ENCODE peak calls at places on chromosomes 16 and 17, in seven cellular contexts. One of them, this sample, is unnamed.

GRCh38 chr17:56629450-56630187 is 36.1 kb downstream of the NOG start:
- DNase-seq in stomach: no peak
- DNase-seq in A549: peak
- DNase-seq in HepG2: peak
- DNase-seq in NB4: peak
- DNase-seq in heart left ventricle: no peak
- DNase-seq in tibial nerve: no peak
- DNase-seq in this sample: no peak

GRCh38 chr16:71499775-71500364 is 10.7 kb upstream of the ZNF19 start:
- DNase-seq in stomach: no peak
- DNase-seq in A549: peak
- DNase-seq in HepG2: peak
- DNase-seq in NB4: peak
- DNase-seq in heart left ventricle: peak
- DNase-seq in tibial nerve: no peak
- DNase-seq in this sample: peak

GRCh38 chr16:70809392-70810060 is 8.6 kb upstream of the VAC14 start:
- DNase-seq in stomach: no peak
- DNase-seq in A549: no peak
- DNase-seq in HepG2: no peak
- DNase-seq in NB4: no peak
- DNase-seq in heart left ventricle: no peak
- DNase-seq in tibial nerve: no peak
- DNase-seq in this sample: no peak

GRCh38 chr17:61219460-61219859 is 180.2 kb upstream of the TBX2 start:
- DNase-seq in stomach: no peak
- DNase-seq in A549: no peak
- DNase-seq in HepG2: no peak
- DNase-seq in NB4: no peak
- DNase-seq in heart left ventricle: peak
- DNase-seq in tibial nerve: no peak
- DNase-seq in this sample: no peak

GRCh38 chr16:13621639-13622038 is 298.3 kb upstream of the ERCC4 start:
- DNase-seq in stomach: no peak
- DNase-seq in A549: no peak
- DNase-seq in HepG2: no peak
- DNase-seq in NB4: no peak
- DNase-seq in heart left ventricle: no peak
- DNase-seq in tibial nerve: no peak
- DNase-seq in this sample: no peak

GRCh38 chr16:89375686-89376085 is 114.7 kb downstream of the ANKRD11 start:
- DNase-seq in stomach: no peak
- DNase-seq in A549: no peak
- DNase-seq in HepG2: no peak
- DNase-seq in NB4: no peak
- DNase-seq in heart left ventricle: no peak
- DNase-seq in tibial nerve: no peak
- DNase-seq in this sample: no peak

GRCh38 chr17:81697261-81698044 is 5.7 kb upstream of the MRPL12 start:
- DNase-seq in stomach: no peak
- DNase-seq in A549: no peak
- DNase-seq in HepG2: no peak
- DNase-seq in NB4: no peak
- DNase-seq in heart left ventricle: no peak
- DNase-seq in tibial nerve: no peak
- DNase-seq in this sample: no peak

GRCh38 chr16:88010971-88011483 is 59.8 kb downstream of the BANP start:
- DNase-seq in stomach: no peak
- DNase-seq in A549: no peak
- DNase-seq in HepG2: no peak
- DNase-seq in NB4: no peak
- DNase-seq in heart left ventricle: no peak
- DNase-seq in tibial nerve: no peak
- DNase-seq in this sample: no peak

GRCh38 chr16:84144859-84145639 is at the start of the genes DNAAF1 and HSDL1:
- DNase-seq in stomach: peak
- DNase-seq in A549: peak
- DNase-seq in HepG2: peak
- DNase-seq in NB4: peak
- DNase-seq in heart left ventricle: peak
- DNase-seq in tibial nerve: peak
- DNase-seq in this sample: peak

GRCh38 chr16:802914-803750 is 2.6 kb upstream of the GNG13 start:
- DNase-seq in stomach: no peak
- DNase-seq in A549: no peak
- DNase-seq in HepG2: no peak
- DNase-seq in NB4: no peak
- DNase-seq in heart left ventricle: no peak
- DNase-seq in tibial nerve: no peak
- DNase-seq in this sample: no peak

GRCh38 chr17:80345841-80346497 is 69.0 kb upstream of the ENDOV start:
- DNase-seq in stomach: no peak
- DNase-seq in A549: no peak
- DNase-seq in HepG2: no peak
- DNase-seq in NB4: no peak
- DNase-seq in heart left ventricle: no peak
- DNase-seq in tibial nerve: no peak
- DNase-seq in this sample: no peak

GRCh38 chr16:25063865-25064264 is 47.7 kb upstream of the LCMT1 start:
- DNase-seq in stomach: no peak
- DNase-seq in A549: no peak
- DNase-seq in HepG2: peak
- DNase-seq in NB4: no peak
- DNase-seq in heart left ventricle: peak
- DNase-seq in tibial nerve: no peak
- DNase-seq in this sample: no peak

GRCh38 chr16:89137666-89138512 is 33.7 kb upstream of the CDH15 start:
- DNase-seq in stomach: no peak
- DNase-seq in A549: no peak
- DNase-seq in HepG2: no peak
- DNase-seq in NB4: no peak
- DNase-seq in heart left ventricle: no peak
- DNase-seq in tibial nerve: no peak
- DNase-seq in this sample: no peak

GRCh38 chr16:11254913-11255736 is 879 bp downstream of the SOCS1 start:
- DNase-seq in stomach: peak
- DNase-seq in A549: peak
- DNase-seq in HepG2: no peak
- DNase-seq in NB4: peak
- DNase-seq in heart left ventricle: no peak
- DNase-seq in tibial nerve: no peak
- DNase-seq in this sample: no peak

DNA sequence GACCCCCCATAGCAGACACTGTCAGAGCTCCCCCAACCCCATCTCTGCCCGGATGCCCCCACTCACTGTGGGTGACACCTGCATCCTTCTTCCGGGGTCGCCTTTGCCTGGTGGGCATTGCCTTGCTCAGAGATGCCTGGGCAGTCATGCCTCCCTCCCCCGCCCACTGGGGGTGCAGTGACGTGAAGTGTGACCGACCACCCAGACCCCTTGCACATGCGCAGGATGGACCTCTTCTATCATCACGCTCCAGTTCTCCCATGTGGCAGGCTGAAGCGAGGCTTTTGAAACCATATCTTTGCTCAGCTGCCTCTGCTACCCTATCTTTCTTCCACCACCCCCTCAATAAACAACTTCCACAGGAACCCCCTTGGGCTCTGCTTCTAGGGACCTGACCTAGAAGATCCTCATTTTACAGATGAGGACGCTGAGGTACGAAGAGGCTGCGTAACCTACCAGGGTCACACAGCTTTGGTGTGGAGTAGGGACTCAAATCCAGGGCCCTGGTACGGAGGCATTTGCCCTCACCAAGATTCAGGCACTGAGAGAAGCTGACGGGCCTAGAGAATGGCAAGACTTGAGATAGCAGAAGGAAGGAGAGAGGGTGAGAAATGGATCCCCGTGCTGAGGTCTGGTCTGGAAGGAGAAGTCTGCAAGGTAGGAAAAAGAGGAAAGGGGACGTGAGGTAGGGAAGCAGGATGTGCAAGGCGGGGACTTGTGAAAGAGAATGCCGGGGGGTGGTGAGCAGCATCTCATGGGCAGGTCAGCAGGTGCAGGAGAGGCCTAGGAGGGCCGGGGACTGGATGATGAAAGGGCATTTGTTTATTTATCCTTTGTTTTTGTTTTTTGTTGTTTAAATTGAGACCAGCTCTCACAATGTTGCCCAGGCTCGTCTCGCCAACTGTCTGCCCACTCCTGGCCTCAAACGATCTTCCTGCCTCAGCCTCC is 14.4 kb downstream of the NLRC5 start:
- DNase-seq in stomach: no peak
- DNase-seq in A549: no peak
- DNase-seq in HepG2: no peak
- DNase-seq in NB4: no peak
- DNase-seq in heart left ventricle: no peak
- DNase-seq in tibial nerve: no peak
- DNase-seq in this sample: no peak
- H3K4me3 ChIP-seq in stomach: no peak
- H3K4me3 ChIP-seq in A549: no peak
- H3K4me3 ChIP-seq in HepG2: no peak
- H3K4me3 ChIP-seq in NB4: no peak
- H3K4me3 ChIP-seq in heart left ventricle: no peak
- H3K4me3 ChIP-seq in tibial nerve: no peak
- H3K4me3 ChIP-seq in this sample: peak

GRCh38 chr17:21215935-21216334 is 2.0 kb upstream of the TMEM11 start:
- DNase-seq in stomach: no peak
- DNase-seq in A549: no peak
- DNase-seq in HepG2: no peak
- DNase-seq in NB4: peak
- DNase-seq in heart left ventricle: no peak
- DNase-seq in tibial nerve: no peak
- DNase-seq in this sample: no peak
- TF ChIP-seq CTCF in stomach: no peak
- TF ChIP-seq CTCF in A549: no peak
- TF ChIP-seq CTCF in HepG2: no peak
- TF ChIP-seq CTCF in NB4: no peak
- TF ChIP-seq CTCF in heart left ventricle: no peak
- TF ChIP-seq CTCF in tibial nerve: no peak
- TF ChIP-seq CTCF in this sample: no peak

GRCh38 chr16:80948886-80949502 is 57.7 kb downstream of the CMC2 start:
- DNase-seq in stomach: no peak
- DNase-seq in A549: no peak
- DNase-seq in HepG2: peak
- DNase-seq in NB4: peak
- DNase-seq in heart left ventricle: peak
- DNase-seq in tibial nerve: no peak
- DNase-seq in this sample: no peak
- H3K4me3 ChIP-seq in stomach: no peak
- H3K4me3 ChIP-seq in A549: no peak
- H3K4me3 ChIP-seq in HepG2: no peak
- H3K4me3 ChIP-seq in NB4: no peak
- H3K4me3 ChIP-seq in heart left ventricle: no peak
- H3K4me3 ChIP-seq in tibial nerve: no peak
- H3K4me3 ChIP-seq in this sample: no peak

GRCh38 chr16:47036201-47036600 is 62.7 kb upstream of the DNAJA2 start:
- DNase-seq in stomach: no peak
- DNase-seq in A549: peak
- DNase-seq in HepG2: no peak
- DNase-seq in NB4: no peak
- DNase-seq in heart left ventricle: no peak
- DNase-seq in tibial nerve: no peak
- DNase-seq in this sample: no peak
- TF ChIP-seq CTCF in stomach: no peak
- TF ChIP-seq CTCF in A549: no peak
- TF ChIP-seq CTCF in HepG2: no peak
- TF ChIP-seq CTCF in NB4: no peak
- TF ChIP-seq CTCF in heart left ventricle: no peak
- TF ChIP-seq CTCF in tibial nerve: no peak
- TF ChIP-seq CTCF in this sample: peak

DNA sequence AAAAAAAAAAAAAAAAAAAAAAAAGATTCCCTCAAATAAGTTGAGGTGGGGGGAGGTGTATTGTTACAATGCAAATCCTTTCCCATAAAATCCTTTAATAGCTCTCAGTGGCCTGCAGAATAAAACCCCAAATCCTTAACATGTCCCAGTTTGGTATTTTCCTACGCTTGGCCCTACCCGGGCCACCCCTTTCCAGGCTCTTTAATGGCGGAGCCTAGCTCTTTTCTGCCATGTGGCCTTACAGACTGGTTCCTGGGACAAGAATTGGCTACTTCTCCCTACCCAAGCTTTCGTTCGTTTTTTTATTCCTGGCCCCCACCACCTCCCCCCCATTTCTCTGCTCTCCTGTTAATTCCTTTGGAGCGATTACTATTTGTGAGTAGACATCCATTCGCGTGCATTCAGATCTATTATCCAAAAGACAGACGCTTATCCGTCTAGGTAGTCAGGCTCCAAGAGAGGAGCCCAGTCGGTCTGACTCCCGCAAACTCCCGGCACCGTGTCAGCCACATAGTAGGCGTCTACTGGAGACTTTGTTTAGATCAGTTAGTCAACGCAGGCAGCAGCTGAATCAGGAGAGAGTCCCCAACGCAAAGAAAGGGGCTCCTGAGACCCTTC is 813 bp upstream of the THAP11 start:
- DNase-seq in stomach: no peak
- DNase-seq in A549: no peak
- DNase-seq in HepG2: no peak
- DNase-seq in NB4: no peak
- DNase-seq in heart left ventricle: no peak
- DNase-seq in tibial nerve: no peak
- DNase-seq in this sample: no peak
- H3K4me3 ChIP-seq in stomach: peak
- H3K4me3 ChIP-seq in A549: peak
- H3K4me3 ChIP-seq in HepG2: peak
- H3K4me3 ChIP-seq in NB4: no peak
- H3K4me3 ChIP-seq in heart left ventricle: peak
- H3K4me3 ChIP-seq in tibial nerve: peak
- H3K4me3 ChIP-seq in this sample: peak

GRCh38 chr17:50575581-50576210 is 15.2 kb downstream of the CACNA1G start:
- DNase-seq in stomach: no peak
- DNase-seq in A549: no peak
- DNase-seq in HepG2: no peak
- DNase-seq in NB4: no peak
- DNase-seq in heart left ventricle: no peak
- DNase-seq in tibial nerve: no peak
- DNase-seq in this sample: no peak
- TF ChIP-seq CTCF in stomach: no peak
- TF ChIP-seq CTCF in A549: no peak
- TF ChIP-seq CTCF in HepG2: peak
- TF ChIP-seq CTCF in NB4: no peak
- TF ChIP-seq CTCF in heart left ventricle: no peak
- TF ChIP-seq CTCF in tibial nerve: no peak
- TF ChIP-seq CTCF in this sample: no peak

DNA sequence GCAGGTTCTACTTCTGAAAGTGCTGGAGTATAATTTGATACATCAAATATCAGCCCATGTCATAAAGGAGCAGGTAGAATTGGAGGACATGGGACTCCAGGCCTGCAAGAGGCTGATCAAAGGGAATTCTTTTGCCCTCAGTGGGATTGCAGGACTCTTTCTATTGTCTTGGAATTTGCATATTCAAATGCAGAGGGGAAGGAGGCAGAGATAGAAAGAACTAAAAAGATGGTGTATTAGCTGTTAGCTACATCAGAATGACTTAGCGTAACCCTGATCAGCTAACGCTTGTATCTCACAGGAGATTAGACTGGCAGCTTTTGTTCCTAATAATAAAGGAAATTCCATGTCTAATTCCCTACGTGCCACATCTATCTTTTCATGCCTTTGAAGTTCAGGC is 1014.7 kb upstream of the RBFOX1 start:
- DNase-seq in stomach: no peak
- DNase-seq in A549: no peak
- DNase-seq in HepG2: no peak
- DNase-seq in NB4: no peak
- DNase-seq in heart left ventricle: no peak
- DNase-seq in tibial nerve: no peak
- DNase-seq in this sample: no peak
- H3K4me3 ChIP-seq in stomach: no peak
- H3K4me3 ChIP-seq in A549: no peak
- H3K4me3 ChIP-seq in HepG2: no peak
- H3K4me3 ChIP-seq in NB4: no peak
- H3K4me3 ChIP-seq in heart left ventricle: no peak
- H3K4me3 ChIP-seq in tibial nerve: no peak
- H3K4me3 ChIP-seq in this sample: no peak

This sample was measured in GM12864.